ENCODE peak calls at places on chromosome 7, in six cellular contexts. One of them, this sample, is unnamed.
A peak's percentile ranks its signal among the peaks of the same experiment; 100 is the strongest.

GRCh38 chr7:16644987-16645592 is 464 bp downstream of the ANKMY2 start:
- DNase-seq in CD8-positive, alpha-beta T cell: peak; percentile 7
- DNase-seq in HEK293T: peak; percentile 42
- DNase-seq in nephron progenitor cell: peak; percentile 76
- DNase-seq in brain microvascular endothelial cell: no peak
- DNase-seq in IMR-90: no peak
- DNase-seq in this sample: no peak

GRCh38 chr7:158120313-158120712 is 467.3 kb downstream of the PTPRN2 start:
- DNase-seq in CD8-positive, alpha-beta T cell: no peak
- DNase-seq in HEK293T: no peak
- DNase-seq in nephron progenitor cell: no peak
- DNase-seq in brain microvascular endothelial cell: no peak
- DNase-seq in IMR-90: no peak
- DNase-seq in this sample: peak; percentile 34

GRCh38 chr7:108026647-108027046 is 23.7 kb upstream of the LAMB1 start:
- DNase-seq in CD8-positive, alpha-beta T cell: no peak
- DNase-seq in HEK293T: no peak
- DNase-seq in nephron progenitor cell: no peak
- DNase-seq in brain microvascular endothelial cell: no peak
- DNase-seq in IMR-90: no peak
- DNase-seq in this sample: no peak

GRCh38 chr7:41185851-41186250 is 517.0 kb downstream of the INHBA start:
- DNase-seq in CD8-positive, alpha-beta T cell: no peak
- DNase-seq in HEK293T: no peak
- DNase-seq in nephron progenitor cell: no peak
- DNase-seq in brain microvascular endothelial cell: no peak
- DNase-seq in IMR-90: no peak
- DNase-seq in this sample: no peak

GRCh38 chr7:156898938-156899337 is 6.0 kb upstream of the LMBR1 start:
- DNase-seq in CD8-positive, alpha-beta T cell: no peak
- DNase-seq in HEK293T: no peak
- DNase-seq in nephron progenitor cell: no peak
- DNase-seq in brain microvascular endothelial cell: no peak
- DNase-seq in IMR-90: peak; percentile 11
- DNase-seq in this sample: no peak

GRCh38 chr7:82694020-82694419 is 250.4 kb upstream of the CACNA2D1 start:
- DNase-seq in CD8-positive, alpha-beta T cell: no peak
- DNase-seq in HEK293T: no peak
- DNase-seq in nephron progenitor cell: no peak
- DNase-seq in brain microvascular endothelial cell: no peak
- DNase-seq in IMR-90: no peak
- DNase-seq in this sample: no peak

GRCh38 chr7:10797157-10797556 is 176.5 kb upstream of the PHF14 start:
- DNase-seq in CD8-positive, alpha-beta T cell: no peak
- DNase-seq in HEK293T: no peak
- DNase-seq in nephron progenitor cell: no peak
- DNase-seq in brain microvascular endothelial cell: no peak
- DNase-seq in IMR-90: no peak
- DNase-seq in this sample: no peak

GRCh38 chr7:17939111-17939669 is 1.1 kb downstream of the SNX13 start:
- DNase-seq in CD8-positive, alpha-beta T cell: no peak
- DNase-seq in HEK293T: peak; percentile 13
- DNase-seq in nephron progenitor cell: no peak
- DNase-seq in brain microvascular endothelial cell: peak; percentile 16
- DNase-seq in IMR-90: peak; percentile 30
- DNase-seq in this sample: no peak

GRCh38 chr7:17099083-17099973 is 199.1 kb upstream of the AHR start:
- DNase-seq in CD8-positive, alpha-beta T cell: no peak
- DNase-seq in HEK293T: no peak
- DNase-seq in nephron progenitor cell: no peak
- DNase-seq in brain microvascular endothelial cell: no peak
- DNase-seq in IMR-90: no peak
- DNase-seq in this sample: no peak

GRCh38 chr7:157444011-157444842 is 107.4 kb downstream of the DNAJB6 start:
- DNase-seq in CD8-positive, alpha-beta T cell: no peak
- DNase-seq in HEK293T: no peak
- DNase-seq in nephron progenitor cell: no peak
- DNase-seq in brain microvascular endothelial cell: no peak
- DNase-seq in IMR-90: no peak
- DNase-seq in this sample: peak; percentile 76

GRCh38 chr7:99195867-99196266 is 12.0 kb downstream of the KPNA7 start:
- DNase-seq in CD8-positive, alpha-beta T cell: no peak
- DNase-seq in HEK293T: no peak
- DNase-seq in nephron progenitor cell: no peak
- DNase-seq in brain microvascular endothelial cell: no peak
- DNase-seq in IMR-90: no peak
- DNase-seq in this sample: peak; percentile 36

GRCh38 chr7:68573271-68574000 is 1024.8 kb upstream of the AUTS2 start:
- DNase-seq in CD8-positive, alpha-beta T cell: no peak
- DNase-seq in HEK293T: no peak
- DNase-seq in nephron progenitor cell: no peak
- DNase-seq in brain microvascular endothelial cell: no peak
- DNase-seq in IMR-90: no peak
- DNase-seq in this sample: no peak

GRCh38 chr7:116258734-116259133 is 48.4 kb downstream of the TES start:
- DNase-seq in CD8-positive, alpha-beta T cell: no peak
- DNase-seq in HEK293T: peak; percentile 41
- DNase-seq in nephron progenitor cell: peak; percentile 16
- DNase-seq in brain microvascular endothelial cell: peak; percentile 40
- DNase-seq in IMR-90: peak; percentile 79
- DNase-seq in this sample: no peak

GRCh38 chr7:11182736-11183135 is 209.1 kb downstream of the PHF14 start:
- DNase-seq in CD8-positive, alpha-beta T cell: no peak
- DNase-seq in HEK293T: no peak
- DNase-seq in nephron progenitor cell: no peak
- DNase-seq in brain microvascular endothelial cell: peak; percentile 78
- DNase-seq in IMR-90: peak; percentile 36
- DNase-seq in this sample: no peak

GRCh38 chr7:86733783-86734182 is 90.1 kb downstream of the GRM3 start:
- DNase-seq in CD8-positive, alpha-beta T cell: no peak
- DNase-seq in HEK293T: no peak
- DNase-seq in nephron progenitor cell: no peak
- DNase-seq in brain microvascular endothelial cell: peak; percentile 63
- DNase-seq in IMR-90: peak; percentile 0
- DNase-seq in this sample: no peak